ENCODE peak calls at places on chromosomes 5 and 9, in seven cellular contexts. W is SK-N-SH, V is HepG2, M is HCT116, P is H1, Q is GM12878, C is K562. H is an unnamed sample.

GRCh38 chr5:138503487-138504270 is 38.4 kb downstream of the EGR1 start:
- DNase-seq in V (peak; percentile 56), P (no peak), Q (peak; percentile 17), M (peak; percentile 34), W (peak; percentile 70), C (peak; percentile 74), H (peak; percentile 78)

GRCh38 chr9:91776409-91777365 is 173.3 kb downstream of the ROR2 start:
- DNase-seq in Q (no peak), P (no peak), M (no peak), V (no peak), W (no peak), C (no peak), H (no peak)

GRCh38 chr9:3271157-3271556 is 254.6 kb downstream of the RFX3 start:
- DNase-seq in Q (no peak), C (no peak), M (no peak), P (no peak), W (no peak), V (no peak), H (no peak)

GRCh38 chr9:36924071-36924470 is 110.0 kb downstream of the PAX5 start:
- DNase-seq in P (no peak), C (no peak), V (peak; percentile 45), W (no peak), M (peak; percentile 87), Q (peak; percentile 30), H (no peak)

GRCh38 chr5:121430538-121430937 is 421.1 kb upstream of the FTMT start:
- DNase-seq in M (no peak), W (no peak), P (no peak), Q (no peak), V (no peak), C (no peak), H (no peak)

GRCh38 chr5:180026320-180026719 is 45.2 kb downstream of the RNF130 start:
- DNase-seq in V (peak; percentile 30), M (no peak), W (peak; percentile 57), Q (no peak), C (peak; percentile 30), P (no peak), H (no peak)

GRCh38 chr5:37875051-37875787 is 35.4 kb upstream of the GDNF start:
- DNase-seq in C (no peak), W (no peak), Q (no peak), V (no peak), M (no peak), P (no peak), H (no peak)

GRCh38 chr9:86202338-86202882 is 57.0 kb downstream of the C9orf153 start:
- DNase-seq in C (peak; percentile 56), V (peak; percentile 16), P (no peak), M (peak; percentile 27), Q (peak; percentile 20), W (peak; percentile 56), H (peak; percentile 11)

GRCh38 chr5:172179032-172179989 is 8.7 kb downstream of the STK10 start:
- DNase-seq in V (no peak), Q (peak; percentile 71), M (no peak), C (no peak), W (no peak), P (no peak), H (no peak)

GRCh38 chr5:9358961-9359686 is 186.8 kb downstream of the SEMA5A start:
- DNase-seq in W (no peak), M (no peak), V (no peak), C (no peak), P (no peak), Q (no peak), H (no peak)

GRCh38 chr9:133888779-133889491 is 103.2 kb downstream of the VAV2 start:
- DNase-seq in V (no peak), W (peak; percentile 61), Q (no peak), M (no peak), C (no peak), P (peak; percentile 41), H (no peak)

GRCh38 chr9:98207606-98208005 is 15.2 kb upstream of the CORO2A start:
- DNase-seq in M (no peak), Q (no peak), C (no peak), V (no peak), W (no peak), P (no peak), H (no peak)

GRCh38 chr5:16812448-16812847 is 123.6 kb downstream of the MYO10 start:
- DNase-seq in V (peak; percentile 10), C (no peak), M (no peak), W (no peak), Q (no peak), P (no peak), H (no peak)

GRCh38 chr9:135701067-135701967 is 668 bp upstream of the KCNT1 start:
- DNase-seq in M (no peak), C (peak; percentile 55), V (no peak), Q (no peak), W (peak; percentile 57), P (no peak), H (no peak)

GRCh38 chr5:10831416-10831815 is 70.4 kb upstream of the DAP start:
- DNase-seq in C (no peak), P (no peak), W (no peak), M (no peak), V (no peak), Q (no peak), H (no peak)

GRCh38 chr9:71895122-71895521 is 15.9 kb downstream of the ABHD17B start:
- DNase-seq in Q (no peak), M (no peak), C (no peak), W (no peak), V (no peak), P (no peak), H (no peak)

GRCh38 chr9:137814436-137814835 is 63.1 kb upstream of the CACNA1B start:
- DNase-seq in W (no peak), P (no peak), V (no peak), M (no peak), C (no peak), Q (no peak), H (no peak)

GRCh38 chr9:14271078-14271673 is 42.8 kb downstream of the NFIB start:
- DNase-seq in M (no peak), C (no peak), W (peak; percentile 59), V (peak; percentile 64), P (no peak), Q (no peak), H (no peak)

GRCh38 chr5:71693828-71694427 is 25.1 kb upstream of the CARTPT start:
- DNase-seq in Q (no peak), W (peak; percentile 61), M (no peak), C (no peak), P (no peak), V (peak; percentile 87), H (no peak)

DNA sequence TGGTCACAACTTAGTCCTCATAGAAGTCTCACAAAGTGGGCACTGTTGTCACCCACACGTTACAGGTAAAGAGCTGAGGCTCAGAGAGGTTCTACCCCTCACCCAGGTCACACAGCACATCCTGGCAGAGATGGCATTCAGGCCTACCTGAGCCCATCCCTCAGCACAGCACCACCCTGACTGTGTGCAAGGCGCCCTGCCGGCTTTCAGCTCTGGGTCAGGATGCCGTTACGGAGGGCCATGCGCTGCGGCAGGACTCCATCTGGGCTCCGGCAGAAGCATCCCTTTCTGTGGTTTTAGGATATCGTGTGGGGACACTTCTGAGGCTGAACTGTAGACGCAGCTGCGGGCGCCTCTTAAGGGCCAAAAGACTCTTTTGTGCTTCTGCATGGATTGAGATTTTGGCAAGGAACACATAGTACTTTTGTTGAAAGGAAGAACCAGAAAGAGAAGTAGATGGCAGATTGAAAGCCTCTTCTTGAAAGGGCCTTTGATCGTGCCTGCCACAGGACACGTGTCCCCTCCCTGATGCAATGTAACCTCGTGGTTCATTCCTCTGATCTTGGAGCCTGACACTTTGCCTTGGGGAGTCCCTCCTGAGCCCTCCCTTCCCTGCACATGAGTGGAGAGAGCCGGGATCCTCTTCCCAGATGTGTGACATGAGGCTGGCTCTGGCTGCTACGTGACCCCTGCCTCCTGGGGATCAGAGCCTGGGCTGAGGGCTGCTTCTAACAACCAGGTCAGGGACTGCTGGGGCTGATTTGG is 31.3 kb downstream of the USP20 start:
- DNase-seq in M (no peak), V (no peak), W (no peak), Q (no peak), P (no peak), C (no peak), H (no peak)
- TF ChIP-seq JUND in M (no peak), V (no peak), W (no peak), Q (no peak), P (no peak), C (no peak), H (no peak)

GRCh38 chr9:121739971-121740370 is 88.5 kb downstream of the DAB2IP start:
- DNase-seq in M (no peak), V (no peak), Q (no peak), P (no peak), W (no peak), C (no peak), H (no peak)

GRCh38 chr9:121737481-121737931 is 86.1 kb downstream of the DAB2IP start:
- DNase-seq in C (no peak), V (no peak), M (no peak), Q (no peak), W (no peak), P (no peak), H (no peak)

GRCh38 chr9:121736964-121737462 is 85.6 kb downstream of the DAB2IP start:
- DNase-seq in P (peak; percentile 79), W (peak; percentile 60), V (peak; percentile 78), C (peak; percentile 86), M (no peak), Q (no peak), H (peak; percentile 97)

GRCh38 chr9:121738391-121738790 is 87.0 kb downstream of the DAB2IP start:
- DNase-seq in C (no peak), V (no peak), P (no peak), Q (no peak), W (no peak), M (no peak), H (no peak)

GRCh38 chr9:121738969-121739368 is 87.5 kb downstream of the DAB2IP start:
- DNase-seq in M (no peak), P (no peak), C (no peak), V (peak; percentile 62), Q (no peak), W (no peak), H (peak; percentile 59)
- TF ChIP-seq JUND in M (no peak), P (no peak), C (no peak), V (no peak), Q (no peak), W (no peak), H (no peak)

GRCh38 chr5:62132279-62132678 is 173.7 kb upstream of the KIF2A start:
- DNase-seq in C (no peak), M (no peak), P (no peak), V (no peak), Q (no peak), W (no peak), H (no peak)
- TF ChIP-seq JUND in C (no peak), M (no peak), P (no peak), V (no peak), Q (no peak), W (no peak), H (no peak)

DNA sequence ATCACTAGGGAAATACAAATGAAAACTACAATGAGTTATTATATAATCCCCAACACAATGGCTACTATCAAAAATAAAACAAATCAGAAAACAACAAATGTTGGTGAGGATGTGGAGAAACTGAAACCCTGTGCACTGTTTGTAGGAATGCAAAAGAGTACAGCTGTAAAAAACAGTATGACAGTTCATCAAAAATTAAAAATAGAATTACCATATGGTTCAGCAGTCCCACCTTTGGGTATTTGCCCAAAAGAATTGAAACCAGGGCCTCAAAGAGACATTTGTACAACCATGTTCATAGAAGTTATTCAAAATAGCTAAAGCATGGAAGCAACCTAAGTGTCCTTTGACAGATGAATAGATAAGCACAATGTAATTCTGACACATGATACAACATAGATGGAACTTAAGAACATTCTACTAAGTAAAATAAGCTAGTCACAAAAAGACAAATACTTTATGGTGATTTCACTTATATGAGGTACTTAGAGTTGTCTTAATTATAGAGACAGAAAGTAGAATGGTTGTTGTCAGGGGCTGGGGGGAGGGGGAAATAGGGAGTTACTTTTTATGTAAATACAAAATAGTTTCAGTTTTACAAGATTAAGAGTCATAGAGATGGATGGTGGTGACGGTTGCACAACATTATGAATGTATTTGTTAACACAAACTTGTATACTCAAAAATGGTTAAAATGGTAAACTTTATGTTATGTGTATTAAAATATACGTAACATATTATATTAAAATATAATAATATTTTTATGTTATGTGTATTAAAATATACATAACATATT is 102.8 kb downstream of the KCTD16 start:
- DNase-seq in Q (no peak), M (no peak), C (no peak), W (no peak), P (no peak), V (no peak), H (no peak)
- TF ChIP-seq JUND in Q (no peak), M (no peak), C (no peak), W (no peak), P (no peak), V (no peak), H (no peak)

H was measured in T47D.